ENCODE peak calls at places on chromosomes 12 and 14, in eight cellular contexts. E, F, Z, K, P, W, S and T are unnamed samples.

GRCh38 chr14:92644166-92644565 is 104.3 kb downstream of the LGMN start:
- DNase-seq in E (no peak), F (no peak), Z (peak; percentile 83), K (peak; percentile 63), P (no peak), W (no peak), S (no peak), T (no peak)

GRCh38 chr12:43722621-43723020 is 36.0 kb downstream of the PUS7L start:
- DNase-seq in E (no peak), F (no peak), Z (no peak), K (no peak), P (no peak), W (no peak), S (no peak), T (no peak)

GRCh38 chr12:29403991-29404390 is 23.0 kb upstream of the ERGIC2 start:
- DNase-seq in E (no peak), F (no peak), Z (no peak), K (no peak), P (no peak), W (no peak), S (no peak), T (no peak)

GRCh38 chr14:44720707-44721106 is 213.6 kb upstream of the FSCB start:
- DNase-seq in E (no peak), F (no peak), Z (no peak), K (no peak), P (no peak), W (no peak), S (no peak), T (no peak)

GRCh38 chr12:130128764-130129735 is 33.2 kb upstream of the FZD10 start:
- DNase-seq in E (no peak), F (no peak), Z (no peak), K (no peak), P (no peak), W (no peak), S (no peak), T (no peak)

GRCh38 chr12:99043319-99043914 is 398.3 kb downstream of the APAF1 start:
- DNase-seq in E (peak; percentile 53), F (peak; percentile 4), Z (peak; percentile 24), K (peak; percentile 28), P (peak; percentile 75), W (peak; percentile 80), S (peak; percentile 53), T (peak; percentile 31)

GRCh38 chr12:53190108-53190729 is 9.5 kb upstream of the CSAD start:
- DNase-seq in E (peak; percentile 62), F (peak; percentile 22), Z (peak; percentile 51), K (peak; percentile 62), P (no peak), W (no peak), S (no peak), T (peak; percentile 59)

GRCh38 chr12:97404549-97404948 is 58.1 kb upstream of the RMST start:
- DNase-seq in E (no peak), F (peak; percentile 43), Z (no peak), K (peak; percentile 15), P (peak; percentile 16), W (no peak), S (peak; percentile 65), T (no peak)

GRCh38 chr12:47753021-47754001 is 5.4 kb downstream of the RAPGEF3 start:
- DNase-seq in E (peak; percentile 88), F (no peak), Z (no peak), K (no peak), P (no peak), W (no peak), S (no peak), T (peak; percentile 92)

GRCh38 chr12:57604454-57605307 is at the start of gene DTX3:
- DNase-seq in E (peak; percentile 55), F (no peak), Z (peak; percentile 34), K (peak; percentile 50), P (peak; percentile 76), W (no peak), S (no peak), T (no peak)

GRCh38 chr12:49917788-49918173 is 14.1 kb upstream of the FAIM2 start:
- DNase-seq in E (no peak), F (no peak), Z (no peak), K (no peak), P (no peak), W (no peak), S (no peak), T (no peak)

GRCh38 chr12:76201758-76202157 is 117.3 kb upstream of the NAP1L1 start:
- DNase-seq in E (no peak), F (no peak), Z (peak; percentile 12), K (no peak), P (no peak), W (no peak), S (no peak), T (no peak)

GRCh38 chr12:18808221-18808620 is 70.3 kb downstream of the CAPZA3 start:
- DNase-seq in E (no peak), F (no peak), Z (no peak), K (no peak), P (no peak), W (no peak), S (no peak), T (no peak)

GRCh38 chr12:89162704-89163261 is 189.5 kb downstream of the DUSP6 start:
- DNase-seq in E (peak; percentile 31), F (no peak), Z (peak; percentile 99), K (peak; percentile 56), P (peak; percentile 44), W (peak; percentile 67), S (no peak), T (peak; percentile 55)

GRCh38 chr12:3820122-3820521 is 53.1 kb downstream of the PARP11 start:
- DNase-seq in E (no peak), F (no peak), Z (peak; percentile 53), K (peak; percentile 32), P (peak; percentile 68), W (no peak), S (no peak), T (no peak)

GRCh38 chr14:53004976-53005375 is 54.1 kb upstream of the FERMT2 start:
- DNase-seq in E (no peak), F (no peak), Z (peak; percentile 15), K (no peak), P (no peak), W (no peak), S (no peak), T (no peak)

GRCh38 chr14:103561381-103562134 is 899 bp downstream of the BAG5 start:
- DNase-seq in E (peak; percentile 46), F (no peak), Z (peak; percentile 48), K (no peak), P (no peak), W (no peak), S (no peak), T (peak; percentile 50)

GRCh38 chr14:95895720-95896119 is 19.1 kb downstream of the TUNAR start:
- DNase-seq in E (no peak), F (no peak), Z (no peak), K (no peak), P (no peak), W (no peak), S (no peak), T (no peak)